ENCODE peak calls at places on chromosome 18, in nine cellular contexts. G, L, D, E, S, O, I, A and W are unnamed samples.
A peak's percentile ranks its signal among the peaks of the same experiment; 100 is the strongest.

GRCh38 chr18:70376137-70376913 is 87.5 kb downstream of the SOCS6 start:
- DNase-seq in G (no peak), L (no peak), D (no peak), E (no peak), S (no peak), O (no peak), I (no peak), A (no peak), W (no peak)

GRCh38 chr18:22663378-22663777 is 245.7 kb upstream of the CTAGE1 start:
- DNase-seq in G (no peak), L (no peak), D (no peak), E (no peak), S (no peak), O (no peak), I (no peak), A (no peak), W (no peak)

GRCh38 chr18:68263481-68263880 is 451.4 kb downstream of the TMX3 start:
- DNase-seq in G (no peak), L (peak; percentile 57), D (no peak), E (no peak), S (no peak), O (no peak), I (no peak), A (no peak), W (peak; percentile 48)

GRCh38 chr18:3875961-3876360 is 426.0 kb downstream of the TGIF1 start:
- DNase-seq in G (no peak), L (no peak), D (no peak), E (no peak), S (no peak), O (no peak), I (no peak), A (no peak), W (no peak)

GRCh38 chr18:8124232-8125146 is 484.7 kb upstream of the RAB12 start:
- DNase-seq in G (no peak), L (no peak), D (no peak), E (no peak), S (no peak), O (no peak), I (no peak), A (no peak), W (no peak)

GRCh38 chr18:23340661-23341060 is 112.4 kb upstream of the RIOK3 start:
- DNase-seq in G (no peak), L (peak; percentile 57), D (no peak), E (no peak), S (no peak), O (no peak), I (no peak), A (no peak), W (no peak)

GRCh38 chr18:12236934-12237832 is 17.0 kb upstream of the CIDEA start:
- DNase-seq in G (no peak), L (peak; percentile 56), D (peak; percentile 51), E (peak; percentile 55), S (peak; percentile 79), O (peak; percentile 80), I (peak; percentile 63), A (peak; percentile 77), W (peak; percentile 43)

GRCh38 chr18:3213231-3214059 is 6.3 kb downstream of the MYOM1 start:
- DNase-seq in G (no peak), L (no peak), D (peak; percentile 41), E (no peak), S (no peak), O (no peak), I (no peak), A (no peak), W (peak; percentile 12)

GRCh38 chr18:41939326-41939725 is 15.7 kb upstream of the PIK3C3 start:
- DNase-seq in G (no peak), L (no peak), D (no peak), E (no peak), S (no peak), O (no peak), I (no peak), A (no peak), W (no peak)

GRCh38 chr18:22282311-22283235 is 113.2 kb downstream of the GATA6 start:
- DNase-seq in G (peak; percentile 21), L (peak; percentile 91), D (no peak), E (peak; percentile 72), S (no peak), O (no peak), I (no peak), A (no peak), W (peak; percentile 96)

GRCh38 chr18:68764016-68764415 is 33.9 kb upstream of the CCDC102B start:
- DNase-seq in G (no peak), L (peak; percentile 66), D (no peak), E (no peak), S (no peak), O (no peak), I (no peak), A (no peak), W (peak; percentile 19)

GRCh38 chr18:45071959-45072358 is 391.3 kb downstream of the SETBP1 start:
- DNase-seq in G (no peak), L (no peak), D (no peak), E (no peak), S (no peak), O (no peak), I (no peak), A (no peak), W (no peak)

GRCh38 chr18:39776766-39777165 is 2178.3 kb upstream of the PIK3C3 start:
- DNase-seq in G (no peak), L (no peak), D (no peak), E (no peak), S (no peak), O (no peak), I (no peak), A (no peak), W (no peak)

GRCh38 chr18:75456277-75456676 is 28.8 kb upstream of the SMIM21 start:
- DNase-seq in G (no peak), L (peak; percentile 25), D (no peak), E (no peak), S (no peak), O (no peak), I (no peak), A (no peak), W (peak; percentile 12)

GRCh38 chr18:55300469-55301195 is 287.4 kb downstream of the TCF4 start:
- DNase-seq in G (peak; percentile 45), L (peak; percentile 93), D (no peak), E (no peak), S (no peak), O (no peak), I (no peak), A (no peak), W (peak; percentile 62)

GRCh38 chr18:39191931-39192330 is 1626.3 kb upstream of the CELF4 start:
- DNase-seq in G (no peak), L (no peak), D (no peak), E (no peak), S (peak; percentile 2), O (no peak), I (no peak), A (no peak), W (no peak)

GRCh38 chr18:62454527-62454926 is 68.3 kb upstream of the ZCCHC2 start:
- DNase-seq in G (no peak), L (no peak), D (no peak), E (no peak), S (no peak), O (no peak), I (no peak), A (no peak), W (no peak)

GRCh38 chr18:23995180-23995579 is 19.4 kb upstream of the TTC39C start:
- DNase-seq in G (no peak), L (no peak), D (no peak), E (no peak), S (no peak), O (no peak), I (no peak), A (no peak), W (no peak)

GRCh38 chr18:36653870-36654269 is 174.9 kb downstream of the TPGS2 start:
- DNase-seq in G (no peak), L (no peak), D (no peak), E (no peak), S (no peak), O (no peak), I (no peak), A (no peak), W (no peak)

GRCh38 chr18:26657618-26658581 is 109.5 kb upstream of the KCTD1 start:
- DNase-seq in G (no peak), L (no peak), D (no peak), E (no peak), S (no peak), O (no peak), I (no peak), A (no peak), W (no peak)
- H3K4me3 ChIP-seq in G (peak overlapping the region; percentile 60), L (peak overlapping the region; percentile 55), D (no peak overlapping the region), E (peak overlapping the region; percentile 63), S (peak overlapping the region; percentile 69), O (peak overlapping the region; percentile 67), I (peak overlapping the region; percentile 52), A (peak overlapping the region; percentile 79), W (peak overlapping the region; percentile 66)

DNA sequence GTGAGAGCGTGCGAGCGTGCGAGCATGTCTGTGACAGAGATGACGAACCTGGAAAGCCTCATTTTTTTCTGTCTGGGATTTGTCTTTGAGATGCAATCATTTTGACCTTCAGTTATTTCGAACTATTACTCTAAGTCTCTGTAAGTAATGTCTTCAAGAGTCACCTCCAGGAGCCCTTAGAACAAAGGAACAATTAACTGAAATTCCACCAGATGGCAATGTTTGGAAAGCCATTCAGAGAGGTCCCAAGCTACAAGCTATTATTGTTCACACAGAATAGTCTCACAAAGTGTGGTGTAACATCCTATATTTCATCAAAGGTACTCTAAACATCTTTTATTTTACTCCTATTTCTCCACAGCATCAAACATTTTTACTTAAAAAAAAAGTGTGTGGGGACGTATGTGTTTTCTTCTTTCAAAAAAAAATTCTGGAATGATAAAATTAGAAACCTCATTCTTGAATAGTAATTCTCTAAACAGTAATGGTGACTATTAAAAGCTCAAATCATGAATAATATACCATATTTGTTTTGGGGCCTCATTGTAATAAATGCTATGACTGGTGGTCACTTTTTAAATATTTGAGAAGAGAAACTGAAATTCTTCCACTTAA is 35.1 kb upstream of the MAPRE2 start:
- DNase-seq in G (no peak), L (peak; percentile 76), D (peak; percentile 55), E (peak; percentile 42), S (peak; percentile 67), O (peak; percentile 58), I (no peak), A (no peak), W (peak; percentile 76)
- TF ChIP-seq CTCF in G (peak; percentile 31), L (peak; percentile 64), D (peak; percentile 76), E (peak; percentile 66), S (peak; percentile 62), O (peak; percentile 77), I (peak; percentile 62), A (peak; percentile 53), W (peak; percentile 50)

GRCh38 chr18:59124370-59124704 is 15.3 kb upstream of the SEC11C start:
- DNase-seq in G (no peak), L (no peak), D (no peak), E (no peak), S (no peak), O (no peak), I (no peak), A (no peak), W (no peak)
- H3K4me3 ChIP-seq in G (no peak overlapping the region), L (no peak overlapping the region), D (no peak overlapping the region), E (no peak overlapping the region), S (no peak overlapping the region), O (no peak overlapping the region), I (no peak overlapping the region), A (no peak overlapping the region), W (no peak overlapping the region)

DNA sequence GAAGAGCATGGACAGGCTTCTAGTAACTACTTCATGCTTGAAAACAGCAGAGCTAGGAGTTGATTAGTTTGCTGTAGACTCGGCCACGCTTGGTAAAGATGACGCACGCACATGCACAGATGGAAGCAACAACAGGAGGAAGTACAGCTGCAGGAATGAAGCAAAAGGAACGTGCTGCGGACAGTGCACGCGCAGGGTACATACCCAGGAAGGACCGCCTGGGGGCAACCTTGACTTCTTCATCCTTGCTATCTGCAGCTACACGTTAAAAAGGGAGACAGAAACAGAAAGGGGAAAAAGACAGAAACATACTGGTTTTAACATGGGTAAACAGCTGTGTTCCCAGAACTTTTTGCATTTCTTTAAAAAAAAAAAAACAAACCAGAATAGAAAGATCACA is 17.7 kb downstream of the SLC66A2 start:
- DNase-seq in G (peak; percentile 46), L (no peak), D (no peak), E (no peak), S (peak; percentile 59), O (no peak), I (peak; percentile 35), A (peak; percentile 18), W (peak; percentile 46)
- TF ChIP-seq CTCF in G (peak; percentile 65), L (no peak), D (peak; percentile 29), E (no peak), S (peak; percentile 24), O (no peak), I (no peak), A (no peak), W (peak; percentile 33)